ENCODE peak calls at places on chromosomes 11 and 22, in four cellular contexts. Y is H9, Z is H1, E is mesendoderm. O is an unnamed sample.

GRCh38 chr11:55658031-55658573 is 3.9 kb upstream of the OR4C6 start:
- DNase-seq in Y (no peak), Z (no peak), E (no peak), O (no peak)

GRCh38 chr22:44668190-44668885 is 33.7 kb upstream of the PRR5 start:
- DNase-seq in Y (peak; percentile 70), Z (no peak), E (no peak), O (no peak)

GRCh38 chr11:106943089-106943488 is 75.2 kb downstream of the GUCY1A2 start:
- DNase-seq in Y (no peak), Z (no peak), E (no peak), O (no peak)

GRCh38 chr11:69890476-69890875 is 71.3 kb upstream of the FGF3 start:
- DNase-seq in Y (no peak), Z (no peak), E (no peak), O (no peak)

GRCh38 chr11:130213979-130214281 is 54.3 kb downstream of the ST14 start:
- DNase-seq in Y (peak; percentile 21), Z (no peak), E (no peak), O (no peak)

GRCh38 chr11:3877252-3878035 is 22.0 kb downstream of the STIM1 start:
- DNase-seq in Y (no peak), Z (no peak), E (peak; percentile 24), O (no peak)

GRCh38 chr11:19558189-19558986 is 154.2 kb upstream of the NAV2 start:
- DNase-seq in Y (no peak), Z (no peak), E (no peak), O (no peak)

GRCh38 chr11:91792779-91793262 is 431.8 kb upstream of the FAT3 start:
- DNase-seq in Y (no peak), Z (no peak), E (peak; percentile 70), O (no peak)

GRCh38 chr11:64367931-64368672 is 9.1 kb downstream of the RPS6KA4 start:
- DNase-seq in Y (peak; percentile 64), Z (no peak), E (no peak), O (no peak)

GRCh38 chr11:60699282-60699681 is at the start of gene MS4A8:
- DNase-seq in Y (no peak), Z (no peak), E (no peak), O (no peak)

GRCh38 chr11:85844439-85845051 is 10.6 kb upstream of the CCDC83 start:
- DNase-seq in Y (no peak), Z (no peak), E (peak; percentile 81), O (peak; percentile 80)

GRCh38 chr22:30922151-30922611 is 46.4 kb downstream of the MORC2 start:
- DNase-seq in Y (no peak), Z (no peak), E (no peak), O (peak; percentile 27)

GRCh38 chr11:890794-891600 is 19.6 kb downstream of the CHID1 start:
- DNase-seq in Y (no peak), Z (no peak), E (no peak), O (no peak)

GRCh38 chr22:30398685-30399680 is 2.2 kb downstream of the SEC14L2 start:
- DNase-seq in Y (no peak), Z (no peak), E (no peak), O (no peak)

GRCh38 chr22:39925273-39925672 is 24.4 kb downstream of the GRAP2 start:
- DNase-seq in Y (no peak), Z (no peak), E (no peak), O (no peak)

GRCh38 chr11:60265373-60266214 is 14.9 kb upstream of the MS4A4A start:
- DNase-seq in Y (no peak), Z (no peak), E (peak; percentile 62), O (peak; percentile 7)

GRCh38 chr11:4994551-4994950 is at the start of gene OR51L1:
- DNase-seq in Y (no peak), Z (no peak), E (no peak), O (no peak)

GRCh38 chr11:45847908-45848316 is 637 bp downstream of the CRY2 start:
- DNase-seq in Y (peak; percentile 59), Z (no peak), E (peak; percentile 90), O (peak; percentile 64)

GRCh38 chr22:17337639-17338038 is 31.6 kb upstream of the CECR2 start:
- DNase-seq in Y (no peak), Z (no peak), E (no peak), O (no peak)
- H3K56ac ChIP-seq in Y (no peak overlapping the region), Z (no peak overlapping the region), E (no peak overlapping the region), O (no peak overlapping the region)

GRCh38 chr11:23542816-23543215 is 682.5 kb upstream of the CCDC179 start:
- DNase-seq in Y (no peak), Z (no peak), E (no peak), O (no peak)
- H3K56ac ChIP-seq in Y (no peak overlapping the region), Z (no peak overlapping the region), E (no peak overlapping the region), O (no peak overlapping the region)

GRCh38 chr11:74604311-74604710 is 11.9 kb downstream of the POLD3 start:
- DNase-seq in Y (no peak), Z (no peak), E (no peak), O (no peak)
- H3K56ac ChIP-seq in Y (no peak overlapping the region), Z (no peak overlapping the region), E (no peak overlapping the region), O (no peak overlapping the region)

GRCh38 chr11:17771841-17772401 is 37.3 kb downstream of the KCNC1 start:
- DNase-seq in Y (no peak), Z (no peak), E (no peak), O (no peak)

GRCh38 chr11:17771415-17771814 is 36.8 kb downstream of the KCNC1 start:
- DNase-seq in Y (no peak), Z (no peak), E (no peak), O (no peak)

GRCh38 chr11:17769218-17769617 is 34.6 kb downstream of the KCNC1 start:
- DNase-seq in Y (no peak), Z (no peak), E (no peak), O (no peak)

GRCh38 chr11:17770048-17770652 is 35.6 kb downstream of the KCNC1 start:
- DNase-seq in Y (peak; percentile 55), Z (no peak), E (peak; percentile 44), O (no peak)

GRCh38 chr11:17770917-17771316 is 36.3 kb downstream of the KCNC1 start:
- DNase-seq in Y (no peak), Z (no peak), E (no peak), O (peak; percentile 27)
- H3K56ac ChIP-seq in Y (no peak overlapping the region), Z (no peak overlapping the region), E (no peak overlapping the region), O (no peak overlapping the region)

O was measured in IMR-90.